ENCODE peak calls at places on chromosome 10, in ten cellular contexts. I, Q, S, L, Z, A, E, D, M and G are unnamed samples.

GRCh38 chr10:52434734-52435133 is 120.7 kb downstream of the DKK1 start:
- DNase-seq in D (no peak), A (no peak), M (no peak), I (no peak), S (no peak), L (no peak), Z (no peak), Q (no peak), E (no peak), G (no peak)

GRCh38 chr10:43061764-43062163 is 15.1 kb upstream of the RET start:
- DNase-seq in I (no peak), Z (no peak), E (no peak), A (no peak), S (no peak), M (no peak), Q (no peak), L (peak; percentile 82), D (no peak), G (no peak)

GRCh38 chr10:53075469-53075868 is 302.9 kb upstream of the MBL2 start:
- DNase-seq in D (no peak), I (no peak), Z (no peak), A (no peak), L (no peak), E (no peak), Q (no peak), S (no peak), M (no peak), G (no peak)

GRCh38 chr10:953836-954235 is 22.3 kb upstream of the LARP4B start:
- DNase-seq in L (no peak), Z (no peak), I (no peak), D (no peak), A (no peak), Q (no peak), E (no peak), M (no peak), S (no peak), G (no peak)

GRCh38 chr10:5888843-5889623 is 660 bp downstream of the ANKRD16 start:
- DNase-seq in Q (peak; percentile 29), L (peak; percentile 88), A (peak; percentile 24), E (no peak), S (peak; percentile 32), D (peak; percentile 74), M (peak; percentile 37), Z (peak; percentile 35), I (peak; percentile 80), G (peak; percentile 2)

GRCh38 chr10:24519950-24520349 is 203.7 kb downstream of the ARHGAP21 start:
- DNase-seq in I (no peak), D (no peak), Z (peak; percentile 21), A (no peak), S (no peak), E (no peak), Q (peak; percentile 4), M (no peak), L (no peak), G (peak; percentile 6)

GRCh38 chr10:112838784-112839481 is 111.1 kb upstream of the TCF7L2 start:
- DNase-seq in M (no peak), L (no peak), S (no peak), Z (no peak), D (no peak), I (no peak), Q (no peak), E (no peak), A (no peak), G (no peak)

GRCh38 chr10:75021851-75022250 is 89.6 kb upstream of the SAMD8 start:
- DNase-seq in M (no peak), S (no peak), L (no peak), Q (no peak), E (no peak), I (no peak), Z (no peak), A (no peak), D (no peak), G (no peak)

GRCh38 chr10:108783897-108784296 is 1139.4 kb downstream of the XPNPEP1 start:
- DNase-seq in S (peak; percentile 57), D (peak; percentile 1), Z (no peak), Q (no peak), A (no peak), M (no peak), I (no peak), E (no peak), L (no peak), G (no peak)

GRCh38 chr10:59586407-59586891 is 123.2 kb downstream of the SLC16A9 start:
- DNase-seq in A (no peak), M (no peak), Q (no peak), I (no peak), E (no peak), Z (no peak), L (no peak), S (no peak), D (no peak), G (no peak)

GRCh38 chr10:59587756-59588140 is 121.9 kb downstream of the SLC16A9 start:
- DNase-seq in D (no peak), Q (no peak), S (no peak), A (no peak), Z (no peak), E (no peak), M (no peak), I (no peak), L (no peak), G (no peak)

GRCh38 chr10:59587083-59587755 is 122.4 kb downstream of the SLC16A9 start:
- DNase-seq in Z (no peak), S (no peak), Q (no peak), D (no peak), E (no peak), I (no peak), A (no peak), M (no peak), L (no peak), G (no peak)

GRCh38 chr10:59582779-59583178 is 126.9 kb downstream of the SLC16A9 start:
- DNase-seq in Q (no peak), I (no peak), L (no peak), E (no peak), M (no peak), S (no peak), Z (no peak), A (no peak), D (peak; percentile 22), G (no peak)

DNA sequence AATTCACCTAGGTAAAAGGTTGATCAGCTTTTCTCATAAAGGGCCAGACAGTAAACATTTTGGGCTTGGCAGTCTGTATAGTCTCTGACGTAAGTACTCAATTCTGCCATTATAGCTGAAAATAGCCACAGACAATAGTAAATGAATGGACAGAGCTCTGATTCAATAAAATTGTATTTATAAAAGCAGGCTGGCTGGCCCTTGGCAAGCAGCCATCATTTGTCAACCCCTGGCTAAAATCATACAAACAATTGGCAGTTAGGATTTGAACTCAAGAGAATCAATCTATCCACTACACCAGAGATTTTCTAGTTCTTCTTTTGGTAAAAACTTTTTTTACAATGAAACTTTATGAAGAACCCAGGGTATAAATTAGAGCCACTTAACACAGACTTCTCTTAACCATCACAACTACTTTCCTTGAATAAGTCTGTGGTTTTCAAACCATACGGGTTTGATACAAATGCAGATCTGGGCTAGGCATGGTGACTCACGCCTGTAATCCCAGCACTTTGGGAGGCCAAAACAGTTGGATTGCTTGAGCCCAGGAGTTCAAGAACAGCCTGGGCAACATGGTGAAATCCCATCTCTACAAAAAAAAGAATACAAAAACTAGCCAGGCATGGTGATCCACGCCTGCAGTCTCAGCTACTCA is 124.5 kb downstream of the SLC16A9 start:
- DNase-seq in I (no peak), A (no peak), M (no peak), Q (no peak), Z (no peak), D (peak; percentile 29), E (no peak), S (no peak), L (no peak), G (no peak)
- H3K9me3 ChIP-seq in I (no peaks in the 10 kb centered on the region), A (no peaks in the 10 kb centered on the region), M (no peaks in the 10 kb centered on the region), Q (no peaks in the 10 kb centered on the region), Z (no peaks in the 10 kb centered on the region), D (no peaks in the 10 kb centered on the region), E (no peaks in the 10 kb centered on the region), S (no peaks in the 10 kb centered on the region), L (no peaks in the 10 kb centered on the region), G (no peaks in the 10 kb centered on the region)

DNA sequence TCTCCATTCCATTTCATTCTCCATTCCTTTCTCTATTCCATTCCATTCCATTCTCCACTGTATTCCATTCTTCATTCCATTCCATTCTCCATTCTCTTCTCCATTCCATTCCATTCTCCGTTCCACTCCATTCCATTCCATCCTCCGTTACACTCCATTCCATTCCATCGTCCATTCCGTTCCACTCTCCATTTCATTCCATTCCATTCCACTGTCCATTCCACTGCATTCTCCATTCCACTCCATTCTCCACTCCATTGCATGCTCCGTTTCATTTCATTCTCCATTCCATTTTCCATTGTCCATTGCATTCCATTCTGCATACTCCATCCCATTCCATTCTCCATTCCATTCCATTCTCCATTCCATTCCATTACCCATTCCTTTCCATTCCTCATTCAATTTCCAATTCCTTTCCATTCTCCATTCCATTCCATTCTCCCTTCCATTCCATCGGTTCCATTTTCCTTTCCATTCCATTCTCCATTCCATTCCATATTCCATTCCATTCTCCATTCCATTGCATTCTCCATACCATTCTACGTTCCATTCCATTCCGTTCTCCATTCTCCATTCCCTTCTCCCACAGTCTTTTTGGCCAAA is 78.3 kb downstream of the NSUN6 start:
- DNase-seq in D (no peak), M (no peak), S (no peak), Q (no peak), I (no peak), A (no peak), Z (no peak), E (no peak), L (no peak), G (no peak)
- H3K9me3 ChIP-seq in D (no peaks in the 10 kb centered on the region), M (peaks cover 2% of the 10 kb centered on the region), S (peaks cover 17% of the 10 kb centered on the region), Q (peaks cover 7% of the 10 kb centered on the region), I (peaks cover 2% of the 10 kb centered on the region), A (peaks cover 8% of the 10 kb centered on the region), Z (no peaks in the 10 kb centered on the region), E (no peaks in the 10 kb centered on the region), L (no peaks in the 10 kb centered on the region), G (no peaks in the 10 kb centered on the region)

GRCh38 chr10:131694168-131694962 is 206.4 kb upstream of the PPP2R2D start:
- DNase-seq in E (no peak), L (no peak), Q (no peak), A (no peak), D (no peak), Z (no peak), I (peak; percentile 55), M (no peak), S (no peak), G (no peak)
- H3K9me3 ChIP-seq in E (no peaks in the 10 kb centered on the region), L (no peaks in the 10 kb centered on the region), Q (no peaks in the 10 kb centered on the region), A (no peaks in the 10 kb centered on the region), D (no peaks in the 10 kb centered on the region), Z (no peaks in the 10 kb centered on the region), I (no peaks in the 10 kb centered on the region), M (no peaks in the 10 kb centered on the region), S (no peaks in the 10 kb centered on the region), G (no peaks in the 10 kb centered on the region)

GRCh38 chr10:129373231-129373630 is 93.8 kb upstream of the MGMT start:
- DNase-seq in S (no peak), D (no peak), E (no peak), A (no peak), L (no peak), Z (no peak), I (no peak), M (no peak), Q (no peak), G (no peak)
- H3K9me3 ChIP-seq in S (no peaks in the 10 kb centered on the region), D (no peaks in the 10 kb centered on the region), E (no peaks in the 10 kb centered on the region), A (no peaks in the 10 kb centered on the region), L (no peaks in the 10 kb centered on the region), Z (no peaks in the 10 kb centered on the region), I (no peaks in the 10 kb centered on the region), M (no peaks in the 10 kb centered on the region), Q (no peaks in the 10 kb centered on the region), G (no peaks in the 10 kb centered on the region)

GRCh38 chr10:131243076-131243475 is 68.4 kb downstream of the TCERG1L start:
- DNase-seq in A (no peak), Q (no peak), Z (no peak), S (no peak), D (no peak), I (peak; percentile 47), M (no peak), E (no peak), L (peak; percentile 64), G (no peak)
- H3K9me3 ChIP-seq in A (no peaks in the 10 kb centered on the region), Q (no peaks in the 10 kb centered on the region), Z (no peaks in the 10 kb centered on the region), S (no peaks in the 10 kb centered on the region), D (no peaks in the 10 kb centered on the region), I (no peaks in the 10 kb centered on the region), M (no peaks in the 10 kb centered on the region), E (no peaks in the 10 kb centered on the region), L (peaks cover 3% of the 10 kb centered on the region), G (no peaks in the 10 kb centered on the region)